ENCODE peak calls at places on chromosomes 6 and 20, in ten cellular contexts. B is CD8-positive, alpha-beta T cell; D is heart left ventricle; E is adipocyte; A is CD4-positive, alpha-beta T cell; U is naive thymus-derived CD4-positive, alpha-beta T cell; N is HepG2; T is tibial artery; O is SK-N-SH; J is AG04450. Y is an unnamed sample. For H3K9me3, the result is how much of the 10 kb centered on the place peaks cover.

GRCh38 chr6:72446427-72446826 is 175.4 kb upstream of the KCNQ5 start:
- DNase-seq in T (no peak), N (no peak), D (no peak), O (no peak), B (no peak), U (no peak), J (no peak), E (peak), A (no peak), Y (no peak)

GRCh38 chr20:22905667-22906066 is 129.4 kb upstream of the SSTR4 start:
- DNase-seq in D (peak), E (peak), A (no peak), O (no peak), U (no peak), T (peak), B (no peak), N (no peak), J (no peak), Y (no peak)

GRCh38 chr20:38897267-38897666 is 28.9 kb upstream of the FAM83D start:
- DNase-seq in D (no peak), E (no peak), A (no peak), T (no peak), O (no peak), J (no peak), N (no peak), U (no peak), B (no peak), Y (no peak)

GRCh38 chr6:137808191-137808590 is 58.9 kb upstream of the TNFAIP3 start:
- DNase-seq in N (peak), U (no peak), E (peak), O (no peak), A (no peak), J (no peak), D (no peak), T (no peak), B (no peak), Y (no peak)

GRCh38 chr6:127737768-127738167 is 160.8 kb downstream of the C6orf58 start:
- DNase-seq in O (no peak), A (no peak), J (no peak), T (no peak), D (no peak), B (no peak), N (no peak), E (peak), U (no peak), Y (no peak)

GRCh38 chr6:31663087-31663960 is 1.5 kb downstream of the GPANK1 start:
- DNase-seq in A (no peak), O (no peak), T (no peak), D (no peak), N (no peak), U (no peak), B (no peak), E (peak), J (no peak), Y (no peak)

GRCh38 chr6:166728884-166729530 is 102.0 kb upstream of the RPS6KA2 start:
- DNase-seq in E (no peak), A (no peak), J (no peak), N (no peak), U (no peak), D (no peak), B (no peak), T (no peak), O (no peak), Y (no peak)

GRCh38 chr20:57524511-57525176 is at the start of gene CTCFL:
- DNase-seq in E (no peak), U (no peak), B (no peak), A (no peak), N (no peak), T (no peak), O (no peak), J (no peak), D (no peak), Y (no peak)

GRCh38 chr20:59055302-59055701 is 12.7 kb upstream of the PRELID3B start:
- DNase-seq in J (no peak), E (peak), U (peak), T (no peak), B (no peak), D (no peak), N (no peak), A (no peak), O (no peak), Y (no peak)

GRCh38 chr20:36184816-36185776 is 30.6 kb downstream of the EPB41L1 start:
- DNase-seq in D (no peak), B (no peak), U (no peak), O (no peak), E (no peak), A (no peak), T (no peak), J (no peak), N (no peak), Y (no peak)

GRCh38 chr6:35713426-35713825 is 23.4 kb upstream of the ARMC12 start:
- DNase-seq in T (no peak), U (no peak), B (no peak), D (no peak), N (no peak), A (no peak), O (no peak), E (no peak), J (no peak), Y (no peak)

GRCh38 chr20:57399587-57400261 is 8.5 kb downstream of the RBM38 start:
- DNase-seq in U (no peak), J (no peak), D (peak), E (no peak), B (no peak), O (no peak), A (no peak), N (no peak), T (no peak), Y (peak)

GRCh38 chr6:72784581-72784980 is 162.7 kb downstream of the KCNQ5 start:
- DNase-seq in N (no peak), O (no peak), J (no peak), E (peak), B (no peak), D (no peak), U (no peak), T (no peak), A (no peak), Y (no peak)

GRCh38 chr6:3542032-3542640 is 85.3 kb upstream of the SLC22A23 start:
- DNase-seq in E (no peak), O (no peak), J (no peak), T (no peak), B (no peak), N (no peak), D (no peak), A (no peak), U (no peak), Y (no peak)

GRCh38 chr6:26216886-26217713 is 129.9 kb downstream of the HFE start:
- DNase-seq in U (peak), O (no peak), N (peak), J (no peak), E (peak), B (peak), D (peak), A (peak), T (peak), Y (peak)

GRCh38 chr20:44204156-44204831 is 6.3 kb downstream of the OSER1 start:
- DNase-seq in D (no peak), A (no peak), T (no peak), N (no peak), B (no peak), U (no peak), E (peak), O (no peak), J (peak), Y (no peak)

GRCh38 chr6:125363360-125364121 is 61.8 kb upstream of the HDDC2 start:
- DNase-seq in E (no peak), O (peak), D (peak), U (no peak), N (peak), T (peak), B (no peak), A (no peak), J (no peak), Y (no peak)

GRCh38 chr6:6152060-6152459 is 145.3 kb upstream of the NRN1 start:
- DNase-seq in U (no peak), N (no peak), O (no peak), D (no peak), B (no peak), A (no peak), E (no peak), T (no peak), J (no peak), Y (no peak)

GRCh38 chr20:41003143-41003932 is 25.3 kb upstream of the TOP1 start:
- DNase-seq in A (peak), B (peak), U (peak), N (peak), E (peak), T (peak), O (no peak), J (peak), D (peak), Y (peak)

GRCh38 chr20:59422911-59423520 is 122.6 kb downstream of the EDN3 start:
- DNase-seq in D (no peak), O (no peak), J (no peak), B (no peak), T (no peak), N (no peak), U (no peak), E (no peak), A (no peak), Y (no peak)

GRCh38 chr20:49306903-49307336 is 29.1 kb upstream of the ZNFX1 start:
- DNase-seq in T (no peak), U (no peak), O (peak), D (no peak), J (no peak), B (no peak), N (peak), A (no peak), E (no peak), Y (no peak)

GRCh38 chr20:25532015-25532751 is 53.1 kb downstream of the NINL start:
- DNase-seq in T (no peak), E (no peak), B (no peak), O (peak), J (no peak), D (no peak), N (peak), U (no peak), A (no peak), Y (no peak)

GRCh38 chr20:38145094-38146075 is 19.7 kb downstream of the TGM2 start:
- DNase-seq in D (no peak), N (peak), O (no peak), T (no peak), A (no peak), U (no peak), B (no peak), E (peak), J (no peak), Y (no peak)

GRCh38 chr6:128363424-128363823 is 157.0 kb downstream of the PTPRK start:
- DNase-seq in A (no peak), O (no peak), N (no peak), T (no peak), B (no peak), J (no peak), E (no peak), D (no peak), U (no peak), Y (no peak)

GRCh38 chr20:6524305-6524704 is 243.2 kb upstream of the BMP2 start:
- DNase-seq in E (no peak), T (no peak), U (no peak), O (no peak), D (no peak), A (no peak), J (no peak), N (no peak), B (no peak), Y (no peak)
- H3K9me3 ChIP-seq in E (under half), T (under half), U (under half), O (under half), D (under half), A (under half), J (under half), N (half or more), B (under half), Y (under half)

GRCh38 chr20:55974491-55975202 is 30.7 kb downstream of the CBLN4 start:
- DNase-seq in B (no peak), N (no peak), D (no peak), J (no peak), A (no peak), O (no peak), E (no peak), U (no peak), T (no peak), Y (no peak)

GRCh38 chr20:55977723-55978481 is 27.4 kb downstream of the CBLN4 start:
- DNase-seq in D (no peak), B (no peak), A (no peak), N (no peak), E (no peak), O (no peak), T (no peak), U (no peak), J (no peak), Y (no peak)

DNA sequence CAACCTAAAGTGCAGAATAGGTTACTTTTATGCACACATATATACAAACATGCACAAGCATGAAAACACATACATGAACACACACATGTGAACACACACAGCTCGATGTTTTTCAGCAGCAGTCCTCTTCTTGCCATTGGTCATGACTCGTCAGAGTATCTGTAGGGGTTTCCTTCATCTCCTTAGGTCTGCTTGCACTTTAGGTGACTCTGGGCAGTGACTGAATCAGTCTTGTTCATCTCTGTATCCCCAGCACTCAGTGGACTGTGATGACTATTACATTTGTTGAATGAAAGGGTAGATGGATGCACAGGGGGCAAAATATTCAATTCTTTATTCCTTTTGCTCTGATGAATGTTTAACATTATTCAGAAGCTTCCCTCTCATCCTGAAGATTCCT is 26.8 kb downstream of the CBLN4 start:
- DNase-seq in N (no peak), O (no peak), D (no peak), U (no peak), A (no peak), E (no peak), T (no peak), B (no peak), J (no peak), Y (no peak)
- H3K9me3 ChIP-seq in N (half or more), O (under half), D (under half), U (under half), A (under half), E (under half), T (under half), B (under half), J (under half), Y (under half)

GRCh38 chr6:2376429-2377355 is 131.3 kb upstream of the GMDS start:
- DNase-seq in O (no peak), U (no peak), B (no peak), N (no peak), J (no peak), A (no peak), T (peak), D (no peak), E (peak), Y (no peak)
- H3K9me3 ChIP-seq in O (under half), U (under half), B (under half), N (under half), J (under half), A (under half), T (under half), D (under half), E (under half), Y (under half)

DNA sequence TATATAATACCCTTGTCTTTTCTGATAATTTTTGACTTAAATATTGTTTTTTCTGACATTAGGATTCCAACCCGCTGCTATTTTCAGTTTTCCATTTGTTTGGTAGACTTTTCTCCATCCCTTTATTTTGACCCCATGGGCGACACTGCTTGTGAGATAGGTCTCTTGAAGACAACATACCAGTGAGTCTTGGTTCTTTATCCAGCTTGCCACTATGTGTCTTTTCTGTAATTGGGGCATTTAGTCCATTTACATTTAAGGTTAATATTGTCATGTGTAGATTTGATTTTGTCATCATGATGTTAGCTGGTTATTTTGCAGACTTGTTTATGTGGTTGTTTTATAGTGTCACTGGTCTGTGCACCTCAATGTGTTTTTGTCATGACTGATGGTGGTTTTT is 67.7 kb upstream of the IRAK1BP1 start:
- DNase-seq in A (no peak), B (no peak), D (no peak), T (no peak), O (no peak), N (no peak), E (no peak), J (no peak), U (no peak), Y (no peak)
- H3K9me3 ChIP-seq in A (under half), B (under half), D (under half), T (under half), O (under half), N (under half), E (under half), J (under half), U (under half), Y (under half)